ENCODE peak calls at places on chromosomes 2 and 18, in nine cellular contexts. F, U, S, X, M, R, H, Z and G are unnamed samples.
A peak's percentile ranks its signal among the peaks of the same experiment; 100 is the strongest.

GRCh38 chr2:68178432-68178831 is 20.7 kb downstream of the PNO1 start:
- DNase-seq in F (no peak), U (no peak), S (no peak), X (no peak), M (no peak), R (no peak), H (no peak), Z (no peak), G (no peak)

GRCh38 chr2:240250985-240251847 is 110.8 kb upstream of the OTOS start:
- DNase-seq in F (peak; percentile 85), U (peak; percentile 78), S (peak; percentile 59), X (no peak), M (peak; percentile 40), R (peak; percentile 95), H (peak; percentile 94), Z (peak; percentile 8), G (peak; percentile 99)

GRCh38 chr2:192500550-192501200 is 305.9 kb upstream of the TMEFF2 start:
- DNase-seq in F (no peak), U (peak; percentile 85), S (peak; percentile 26), X (no peak), M (no peak), R (no peak), H (no peak), Z (no peak), G (no peak)

GRCh38 chr2:217481577-217481976 is 521.2 kb downstream of the TNS1 start:
- DNase-seq in F (no peak), U (no peak), S (no peak), X (no peak), M (no peak), R (no peak), H (no peak), Z (no peak), G (no peak)

GRCh38 chr2:72127401-72128058 is 20.1 kb downstream of the CYP26B1 start:
- DNase-seq in F (peak; percentile 41), U (no peak), S (no peak), X (no peak), M (no peak), R (no peak), H (no peak), Z (no peak), G (peak; percentile 69)

GRCh38 chr2:212284166-212284565 is 254.4 kb downstream of the ERBB4 start:
- DNase-seq in F (no peak), U (no peak), S (no peak), X (no peak), M (no peak), R (no peak), H (no peak), Z (no peak), G (no peak)

GRCh38 chr2:144362401-144362800 is 157.5 kb downstream of the ZEB2 start:
- DNase-seq in F (no peak), U (no peak), S (no peak), X (no peak), M (no peak), R (no peak), H (no peak), Z (no peak), G (no peak)

GRCh38 chr2:158079672-158080071 is 22.0 kb upstream of the UPP2 start:
- DNase-seq in F (no peak), U (peak; percentile 19), S (no peak), X (no peak), M (no peak), R (no peak), H (no peak), Z (no peak), G (no peak)

DNA sequence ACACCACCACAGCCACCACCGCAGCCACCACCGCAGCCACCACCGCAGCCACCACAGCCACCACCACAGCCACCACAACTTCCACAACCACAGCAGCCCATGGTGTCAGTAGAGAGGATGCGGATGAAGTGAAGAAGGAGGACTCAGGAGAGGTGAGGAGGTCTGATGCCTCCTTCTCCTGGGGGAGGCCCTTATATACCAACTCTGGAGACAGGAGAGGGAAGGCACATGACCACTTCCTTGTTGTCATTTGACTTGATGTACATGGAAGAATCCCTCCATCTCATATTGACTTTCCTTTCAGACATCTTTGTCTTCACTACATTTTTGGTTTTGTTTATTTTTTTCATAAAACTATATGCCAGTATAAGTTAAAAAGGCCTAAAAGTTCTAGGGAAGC is at the start of gene SCYGR3:
- DNase-seq in F (no peak), U (no peak), S (no peak), X (no peak), M (no peak), R (no peak), H (no peak), Z (no peak), G (no peak)
- H3K4me3 ChIP-seq in F (no peak within 1 kb of the TSS), U (no peak within 1 kb of the TSS), S (no peak within 1 kb of the TSS), X (no peak within 1 kb of the TSS), M (no peak within 1 kb of the TSS), R (no peak within 1 kb of the TSS), H (no peak within 1 kb of the TSS), Z (no peak within 1 kb of the TSS), G (no peak within 1 kb of the TSS)

GRCh38 chr18:79507546-79508480 is 112.1 kb downstream of the NFATC1 start:
- DNase-seq in F (peak; percentile 59), U (no peak), S (no peak), X (no peak), M (peak; percentile 63), R (peak; percentile 94), H (peak; percentile 84), Z (no peak), G (peak; percentile 90)

GRCh38 chr18:79507076-79507545 is 111.4 kb downstream of the NFATC1 start:
- DNase-seq in F (peak; percentile 61), U (no peak), S (no peak), X (no peak), M (peak; percentile 50), R (peak; percentile 96), H (peak; percentile 72), Z (no peak), G (peak; percentile 88)

GRCh38 chr18:79508565-79509535 is 113.1 kb downstream of the NFATC1 start:
- DNase-seq in F (peak; percentile 46), U (no peak), S (no peak), X (no peak), M (peak; percentile 85), R (peak; percentile 62), H (peak; percentile 26), Z (no peak), G (peak; percentile 69)

GRCh38 chr18:79503891-79504475 is 108.3 kb downstream of the NFATC1 start:
- DNase-seq in F (no peak), U (no peak), S (no peak), X (no peak), M (no peak), R (peak; percentile 11), H (peak; percentile 11), Z (no peak), G (peak; percentile 22)

DNA sequence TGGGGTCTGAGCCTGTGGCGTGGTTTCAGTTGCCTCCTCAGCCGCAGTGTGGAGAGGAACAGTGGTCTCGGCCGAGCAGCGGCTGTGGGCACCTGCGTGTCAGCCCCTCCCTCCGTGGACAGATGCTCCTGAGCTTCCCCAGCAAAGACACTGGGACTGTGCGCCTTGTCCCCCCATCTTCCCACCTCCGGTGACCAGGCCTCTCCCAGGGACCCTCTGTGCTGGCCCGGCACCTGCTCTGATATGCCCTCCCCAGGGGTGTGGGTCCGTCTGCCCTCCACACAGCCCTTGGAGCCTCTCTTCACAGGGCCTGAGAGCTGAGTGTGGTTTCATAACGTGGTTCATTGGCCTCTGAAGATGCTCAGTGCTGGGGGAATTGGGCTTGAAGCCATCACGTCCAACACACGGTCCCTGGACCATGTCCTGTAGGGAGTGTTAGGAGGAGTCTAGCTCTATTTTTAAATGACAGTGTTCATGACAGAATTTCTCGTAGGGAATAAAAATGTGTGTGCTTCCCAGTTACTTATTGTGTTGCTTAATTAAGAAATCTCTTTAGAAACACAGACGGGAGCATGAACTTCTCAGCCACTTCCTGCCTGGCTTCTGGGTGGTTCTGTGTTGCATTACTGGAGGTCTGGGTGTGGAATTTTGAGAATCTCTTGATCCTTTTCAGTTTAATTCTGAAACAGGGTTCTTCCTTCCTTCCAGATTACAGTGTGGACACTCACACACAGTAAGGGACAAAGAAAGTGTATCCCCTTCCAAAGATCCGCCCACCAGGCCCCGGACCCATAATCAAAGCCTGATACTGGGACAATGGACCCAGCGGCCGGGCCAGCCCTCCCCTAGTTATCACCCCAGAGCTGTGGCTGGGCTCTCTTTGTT is 110.7 kb downstream of the NFATC1 start:
- DNase-seq in F (peak; percentile 43), U (no peak), S (no peak), X (no peak), M (peak; percentile 57), R (peak; percentile 82), H (peak; percentile 59), Z (no peak), G (no peak)
- H3K4me3 ChIP-seq in F (peak overlapping the region; percentile 69), U (no peak overlapping the region), S (no peak overlapping the region), X (no peak overlapping the region), M (peak overlapping the region; percentile 28), R (no peak overlapping the region), H (peak overlapping the region; percentile 49), Z (peak overlapping the region; percentile 36), G (peak overlapping the region; percentile 71)

GRCh38 chr2:102048465-102048864 is 56.7 kb downstream of the IL1R2 start:
- DNase-seq in F (no peak), U (no peak), S (no peak), X (no peak), M (no peak), R (peak; percentile 13), H (peak; percentile 88), Z (no peak), G (no peak)

GRCh38 chr2:102050854-102051391 is 59.2 kb downstream of the IL1R2 start:
- DNase-seq in F (peak; percentile 74), U (no peak), S (no peak), X (no peak), M (peak; percentile 24), R (peak; percentile 93), H (peak; percentile 94), Z (no peak), G (peak; percentile 89)

GRCh38 chr2:102051659-102052366 is 60.1 kb downstream of the IL1R2 start:
- DNase-seq in F (no peak), U (no peak), S (no peak), X (no peak), M (no peak), R (peak; percentile 35), H (no peak), Z (no peak), G (no peak)

GRCh38 chr2:102052367-102052764 is 60.6 kb downstream of the IL1R2 start:
- DNase-seq in F (no peak), U (no peak), S (no peak), X (no peak), M (no peak), R (no peak), H (no peak), Z (no peak), G (no peak)

DNA sequence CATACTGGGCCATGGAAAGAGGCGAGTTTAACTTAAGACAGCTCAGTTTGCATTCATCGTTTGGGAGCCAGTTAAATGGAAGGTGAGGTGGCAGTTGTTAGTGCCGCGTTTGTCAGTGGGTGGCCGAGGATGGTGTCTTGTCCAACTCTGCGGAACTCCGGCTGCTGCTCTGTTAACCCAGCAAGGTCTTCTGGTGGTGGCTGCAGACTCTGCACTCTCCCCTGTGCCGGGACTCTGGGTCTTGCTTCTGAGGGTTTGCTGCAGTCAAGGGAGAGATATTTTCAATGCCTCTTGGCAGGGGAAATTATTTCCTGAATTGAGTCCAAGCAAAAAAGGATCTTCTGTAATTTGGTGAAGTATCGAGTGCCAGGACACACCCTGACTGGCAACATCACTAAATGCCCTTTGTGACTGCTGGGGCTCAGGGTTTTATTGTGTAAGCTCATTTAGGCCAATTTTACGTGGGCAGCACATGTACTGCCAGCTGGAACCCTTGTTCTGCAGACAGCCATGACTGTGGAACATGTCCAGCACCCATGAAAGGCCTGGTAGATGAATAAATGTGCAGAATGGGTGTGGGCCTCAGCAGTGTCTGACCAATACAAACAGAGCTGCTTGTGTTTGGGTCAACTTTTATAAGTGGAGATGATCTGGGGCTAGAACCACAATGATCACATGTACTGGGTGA is 58.1 kb downstream of the IL1R2 start:
- DNase-seq in F (no peak), U (no peak), S (no peak), X (no peak), M (no peak), R (peak; percentile 71), H (peak; percentile 81), Z (no peak), G (peak; percentile 82)
- H3K4me3 ChIP-seq in F (no peak overlapping the region), U (no peak overlapping the region), S (no peak overlapping the region), X (no peak overlapping the region), M (no peak overlapping the region), R (no peak overlapping the region), H (no peak overlapping the region), Z (no peak overlapping the region), G (no peak overlapping the region)

DNA sequence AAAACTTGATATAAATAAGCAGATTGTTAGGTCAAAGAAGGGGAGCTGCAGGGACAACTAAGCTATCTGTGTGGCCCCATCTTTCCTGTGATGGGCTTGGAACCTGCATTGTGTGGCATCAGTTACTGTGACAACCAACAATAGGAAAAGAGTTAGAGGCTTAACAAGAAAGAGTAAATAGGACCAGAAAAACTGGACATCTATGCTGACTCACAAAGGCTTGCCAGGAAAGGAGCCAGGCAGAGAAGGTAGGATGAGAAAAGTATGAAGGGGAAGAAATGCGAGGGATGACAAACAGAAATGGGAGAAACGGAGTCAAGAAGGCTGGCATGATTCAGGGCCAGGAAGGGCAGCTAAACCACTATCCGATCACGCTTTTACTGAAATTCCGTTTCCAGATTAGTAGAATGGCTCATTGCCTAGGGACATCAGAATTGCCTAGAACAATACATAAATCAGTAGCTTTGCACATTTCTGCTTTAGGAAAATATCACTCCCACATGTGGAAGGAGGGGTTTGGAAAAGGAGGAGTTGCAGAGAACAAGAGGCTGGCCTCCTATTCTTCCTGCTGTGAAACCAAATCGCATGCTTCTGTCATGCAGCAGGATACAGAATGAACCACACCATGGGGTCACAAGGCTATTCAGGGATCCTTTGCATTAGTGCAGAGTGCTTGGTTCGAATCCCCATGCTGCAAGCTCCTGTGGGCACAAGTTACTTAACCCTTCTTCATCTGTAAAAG is 7.3 kb downstream of the PLA2R1 start:
- DNase-seq in F (no peak), U (no peak), S (no peak), X (peak; percentile 86), M (no peak), R (no peak), H (no peak), Z (no peak), G (no peak)
- H3K4me3 ChIP-seq in F (no peak overlapping the region), U (no peak overlapping the region), S (no peak overlapping the region), X (no peak overlapping the region), M (no peak overlapping the region), R (no peak overlapping the region), H (no peak overlapping the region), Z (no peak overlapping the region), G (no peak overlapping the region)